ENCODE peak calls at places on chromosomes 12 and 14, in four cellular contexts. Z is CD4-positive, alpha-beta T cell; W is left lung; Y is neural crest cell. X is an unnamed sample.

GRCh38 chr12:60308366-60309000 is 712.7 kb downstream of the SLC16A7 start:
- DNase-seq in Z (no peak), W (no peak), Y (no peak), X (no peak)

GRCh38 chr12:58346032-58346632 is 404.8 kb downstream of the ATP23 start:
- DNase-seq in Z (no peak), W (no peak), Y (no peak), X (no peak)

GRCh38 chr12:104090685-104091084 is 26.4 kb downstream of the HCFC2 start:
- DNase-seq in Z (no peak), W (no peak), Y (no peak), X (no peak)

GRCh38 chr14:29846339-29847129 is 81.1 kb downstream of the PRKD1 start:
- DNase-seq in Z (no peak), W (no peak), Y (no peak), X (no peak)

GRCh38 chr12:63787306-63787705 is 7.6 kb downstream of the RXYLT1 start:
- DNase-seq in Z (no peak), W (no peak), Y (no peak), X (no peak)

GRCh38 chr14:34874386-34875030 is 652 bp downstream of the BAZ1A start:
- DNase-seq in Z (peak), W (peak), Y (peak), X (peak)

GRCh38 chr12:108821407-108822397 is 35.7 kb downstream of the SSH1 start:
- DNase-seq in Z (no peak), W (peak), Y (no peak), X (no peak)

GRCh38 chr12:27635349-27635972 is 60.8 kb upstream of the REP15 start:
- DNase-seq in Z (no peak), W (no peak), Y (no peak), X (no peak)

GRCh38 chr12:115404761-115405470 is 720.9 kb upstream of the TBX3 start:
- DNase-seq in Z (no peak), W (no peak), Y (no peak), X (no peak)

GRCh38 chr14:72525087-72525909 is 368.6 kb downstream of the DPF3 start:
- DNase-seq in Z (no peak), W (no peak), Y (no peak), X (no peak)

GRCh38 chr12:109943811-109944210 is 43.7 kb downstream of the TCHP start:
- DNase-seq in Z (no peak), W (no peak), Y (no peak), X (no peak)

GRCh38 chr14:96304956-96305355 is 48.9 kb downstream of the BDKRB1 start:
- DNase-seq in Z (no peak), W (no peak), Y (peak), X (no peak)
- TF ChIP-seq CTCF in Z (no peak), W (no peak), Y (peak), X (no peak)

DNA sequence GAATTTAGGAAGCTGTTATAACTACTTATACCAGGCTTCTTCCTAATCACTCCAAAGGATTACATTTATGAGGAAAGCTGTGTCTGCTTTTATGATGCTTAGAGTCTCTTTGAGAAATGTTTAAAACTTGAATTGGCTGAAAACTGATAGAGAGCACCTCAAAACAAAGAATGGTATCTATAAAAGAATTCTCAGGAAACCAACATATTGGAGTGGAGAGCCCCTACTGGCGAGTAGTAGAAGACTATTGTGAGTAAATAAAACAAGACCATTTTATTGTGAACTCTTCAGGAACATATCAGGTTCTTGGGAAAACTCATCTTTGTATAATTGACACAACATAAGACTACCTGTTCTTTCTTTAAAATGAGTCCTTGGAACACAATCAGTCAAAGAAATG is 578.6 kb downstream of the RERGL start:
- DNase-seq in Z (no peak), W (no peak), Y (no peak), X (no peak)
- TF ChIP-seq CTCF in Z (no peak), W (no peak), Y (peak), X (no peak)

DNA sequence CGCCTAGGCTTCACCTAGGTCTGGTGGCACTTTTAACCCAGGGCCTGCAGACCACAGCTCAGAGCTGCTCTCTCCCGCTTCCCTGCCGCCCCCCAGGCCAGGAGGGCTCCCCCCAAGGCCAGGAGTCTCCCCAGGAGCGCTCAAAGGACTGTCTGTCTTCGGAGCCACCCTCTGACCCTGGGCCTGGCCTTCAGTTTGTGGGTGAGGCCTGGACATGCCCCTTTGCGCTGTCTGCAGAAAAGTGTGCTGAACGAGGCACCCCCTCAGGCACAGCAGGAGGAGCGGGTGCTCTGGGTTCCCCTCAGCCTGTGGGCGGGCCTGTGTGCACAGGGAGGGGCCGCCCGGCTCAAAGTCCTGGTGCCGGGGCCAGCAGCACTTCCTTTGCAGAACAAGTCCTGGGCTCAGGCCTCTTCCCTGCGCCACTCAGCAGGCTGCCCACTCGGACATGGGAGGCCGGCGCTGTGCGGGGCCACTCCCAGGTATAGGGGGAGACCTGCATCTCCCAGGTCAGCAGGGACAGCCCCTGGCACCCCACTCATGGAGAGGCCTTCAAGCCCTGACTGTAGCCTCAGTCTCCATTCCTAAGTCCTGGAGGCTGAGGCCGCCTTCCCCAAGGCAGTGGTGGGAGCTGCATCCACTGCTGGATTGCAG is 14.3 kb downstream of the DEGS2 start:
- DNase-seq in Z (no peak), W (no peak), Y (no peak), X (no peak)
- TF ChIP-seq CTCF in Z (no peak), W (no peak), Y (no peak), X (no peak)

GRCh38 chr12:49567611-49568441 is at the start of gene MCRS1:
- DNase-seq in Z (peak), W (peak), Y (peak), X (peak)
- TF ChIP-seq CTCF in Z (no peak), W (no peak), Y (no peak), X (peak)

GRCh38 chr12:128385736-128386135 is 118.8 kb downstream of the TMEM132C start:
- DNase-seq in Z (no peak), W (no peak), Y (no peak), X (no peak)

GRCh38 chr12:128381961-128382360 is 115.0 kb downstream of the TMEM132C start:
- DNase-seq in Z (no peak), W (no peak), Y (no peak), X (peak)

GRCh38 chr12:128382946-128383739 is 116.2 kb downstream of the TMEM132C start:
- DNase-seq in Z (no peak), W (no peak), Y (no peak), X (no peak)

GRCh38 chr12:128388461-128388921 is 121.5 kb downstream of the TMEM132C start:
- DNase-seq in Z (no peak), W (no peak), Y (no peak), X (peak)

GRCh38 chr12:128387811-128388422 is 120.9 kb downstream of the TMEM132C start:
- DNase-seq in Z (no peak), W (peak), Y (peak), X (peak)
- TF ChIP-seq CTCF in Z (no peak), W (peak), Y (peak), X (peak)

DNA sequence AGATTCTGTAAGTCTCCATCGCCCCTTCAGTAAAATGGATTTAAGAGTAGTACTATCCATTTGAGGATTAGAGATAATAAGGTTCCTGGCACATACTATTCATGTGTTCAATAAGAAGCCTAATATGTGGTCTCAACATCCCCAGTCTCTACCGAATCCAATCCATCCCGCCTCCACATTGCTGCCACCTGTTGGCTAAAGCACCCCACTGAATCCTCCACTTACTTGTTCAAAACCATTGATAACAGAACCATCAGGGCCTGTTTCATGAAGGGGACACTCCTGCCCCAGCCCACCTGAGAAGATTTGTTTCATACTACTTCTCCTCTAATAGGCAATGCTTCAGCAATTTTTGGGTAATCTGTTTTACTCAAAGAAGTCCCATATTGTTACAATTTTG is 147.5 kb downstream of the SLC2A13 start:
- DNase-seq in Z (no peak), W (no peak), Y (no peak), X (no peak)
- TF ChIP-seq CTCF in Z (no peak), W (no peak), Y (no peak), X (no peak)

GRCh38 chr12:3553681-3554546 is 62.9 kb downstream of the PRMT8 start:
- DNase-seq in Z (no peak), W (no peak), Y (no peak), X (no peak)
- TF ChIP-seq CTCF in Z (no peak), W (no peak), Y (peak), X (no peak)

GRCh38 chr12:75662501-75663159 is 151.2 kb upstream of the KRR1 start:
- DNase-seq in Z (no peak), W (no peak), Y (no peak), X (no peak)

GRCh38 chr12:75660107-75660530 is 148.7 kb upstream of the KRR1 start:
- DNase-seq in Z (no peak), W (no peak), Y (no peak), X (no peak)

GRCh38 chr12:75661927-75662326 is 150.5 kb upstream of the KRR1 start:
- DNase-seq in Z (no peak), W (no peak), Y (no peak), X (no peak)

GRCh38 chr12:75658826-75659823 is 147.7 kb upstream of the KRR1 start:
- DNase-seq in Z (no peak), W (no peak), Y (no peak), X (no peak)

DNA sequence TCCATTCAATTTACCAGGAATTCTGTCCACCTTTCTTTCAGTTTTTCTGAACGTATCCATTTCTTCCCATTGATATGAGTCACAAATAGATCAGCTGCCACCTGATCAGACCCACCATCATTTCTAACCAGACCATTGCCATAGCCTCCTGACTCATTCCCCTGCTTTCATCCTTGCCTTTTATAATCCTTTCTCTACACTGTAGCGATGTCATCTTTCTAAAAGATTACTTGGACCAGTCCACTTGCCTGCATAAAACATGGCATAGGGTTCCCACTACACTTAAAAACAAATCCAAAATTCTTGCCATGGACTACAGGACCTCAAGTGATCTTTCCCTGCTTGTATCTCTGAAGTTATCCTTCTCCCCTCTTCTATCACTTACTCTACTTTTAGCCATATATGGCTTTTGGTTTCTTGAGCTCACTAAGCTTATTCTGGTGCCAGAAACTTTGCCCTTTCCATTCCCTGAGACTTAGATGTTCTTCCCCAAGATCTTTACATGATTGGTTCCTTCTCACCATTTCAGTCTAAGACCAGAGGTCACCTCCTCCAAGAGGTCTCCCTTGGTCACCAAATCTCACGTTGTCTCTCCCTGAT is 149.5 kb upstream of the KRR1 start:
- DNase-seq in Z (no peak), W (no peak), Y (no peak), X (no peak)
- TF ChIP-seq CTCF in Z (no peak), W (no peak), Y (no peak), X (no peak)

GRCh38 chr14:89336338-89336737 is 80.7 kb downstream of the FOXN3 start:
- DNase-seq in Z (no peak), W (no peak), Y (no peak), X (no peak)
- TF ChIP-seq CTCF in Z (no peak), W (no peak), Y (peak), X (no peak)

X was measured in dorsolateral prefrontal cortex.